ENCODE peak calls at places on chromosomes 11 and 22, in four cellular contexts. I, Y, P and F are unnamed samples. For H3K36me3, the result is how much of the 10 kb centered on the place peaks cover.

GRCh38 chr22:30949934-30950660 is 18.5 kb downstream of the MORC2 start:
- DNase-seq in Y (no peak), P (no peak), I (no peak), F (no peak)

GRCh38 chr11:125980421-125980820 is 34.6 kb downstream of the VSIG10L2 start:
- DNase-seq in Y (no peak), I (no peak), P (no peak), F (no peak)

GRCh38 chr11:129703846-129704245 is 111.8 kb upstream of the TMEM45B start:
- DNase-seq in Y (no peak), P (no peak), I (no peak), F (no peak)

GRCh38 chr11:111935331-111936044 is 1.7 kb upstream of the DIXDC1 start:
- DNase-seq in I (no peak), Y (no peak), P (no peak), F (no peak)

GRCh38 chr11:104968365-104968855 is at the start of gene CASP4:
- DNase-seq in P (peak), I (no peak), Y (no peak), F (no peak)

GRCh38 chr11:55942785-55943392 is 6.7 kb upstream of the OR5I1 start:
- DNase-seq in Y (no peak), P (no peak), I (no peak), F (no peak)

GRCh38 chr11:113655771-113656170 is 50.3 kb downstream of the TMPRSS5 start:
- DNase-seq in I (no peak), P (no peak), Y (no peak), F (no peak)

GRCh38 chr11:104164028-104164520 is at the start of gene PDGFD:
- DNase-seq in P (peak), Y (peak), I (peak), F (peak)

GRCh38 chr11:115206365-115207022 is 297.7 kb downstream of the CADM1 start:
- DNase-seq in P (no peak), Y (no peak), I (no peak), F (no peak)

GRCh38 chr11:44870615-44871176 is 80.0 kb downstream of the TP53I11 start:
- DNase-seq in Y (no peak), P (no peak), I (no peak), F (no peak)

GRCh38 chr11:129230006-129230405 is 37.9 kb upstream of the ARHGAP32 start:
- DNase-seq in I (no peak), Y (no peak), P (no peak), F (no peak)

GRCh38 chr11:66336234-66337102 is at the start of gene RIN1:
- DNase-seq in P (no peak), I (peak), Y (peak), F (no peak)

GRCh38 chr22:29147241-29147919 is 58.3 kb upstream of the EMID1 start:
- DNase-seq in I (peak), Y (peak), P (no peak), F (no peak)

GRCh38 chr11:72582206-72583176 is 91.7 kb downstream of the PDE2A start:
- DNase-seq in Y (peak), I (peak), P (no peak), F (no peak)
- H3K27ac ChIP-seq in Y (no peak), I (no peak), P (no peak), F (no peak)

GRCh38 chr22:41445171-41446056 is 1.2 kb downstream of the TOB2 start:
- DNase-seq in I (no peak), P (peak), Y (peak), F (peak)

GRCh38 chr22:41446057-41446501 is 522 bp downstream of the TOB2 start:
- DNase-seq in I (no peak), P (peak), Y (peak), F (peak)

GRCh38 chr22:41446639-41447434 is at the start of gene TOB2:
- DNase-seq in P (peak), I (peak), Y (peak), F (peak)

GRCh38 chr22:41442240-41442792 is 4.3 kb downstream of the TOB2 start:
- DNase-seq in I (no peak), P (no peak), Y (no peak), F (no peak)

GRCh38 chr22:41444360-41445170 is 2.0 kb downstream of the TOB2 start:
- DNase-seq in Y (peak), I (peak), P (peak), F (peak)
- H3K36me3 ChIP-seq in Y (under half), I (under half), P (under half), F (under half)

GRCh38 chr11:131914299-131914902 is 544.0 kb downstream of the NTM start:
- DNase-seq in I (no peak), P (no peak), Y (no peak), F (no peak)

GRCh38 chr11:131916633-131917032 is 546.2 kb downstream of the NTM start:
- DNase-seq in Y (no peak), P (no peak), I (no peak), F (no peak)

GRCh38 chr11:131910491-131911387 is 540.3 kb downstream of the NTM start:
- DNase-seq in Y (no peak), P (no peak), I (no peak), F (no peak)

GRCh38 chr11:131912127-131912526 is 541.7 kb downstream of the NTM start:
- DNase-seq in P (no peak), Y (no peak), I (no peak), F (no peak)

GRCh38 chr11:131913267-131913666 is 542.9 kb downstream of the NTM start:
- DNase-seq in Y (no peak), I (no peak), P (no peak), F (no peak)
- H3K27ac ChIP-seq in Y (no peak), I (no peak), P (no peak), F (no peak)

DNA sequence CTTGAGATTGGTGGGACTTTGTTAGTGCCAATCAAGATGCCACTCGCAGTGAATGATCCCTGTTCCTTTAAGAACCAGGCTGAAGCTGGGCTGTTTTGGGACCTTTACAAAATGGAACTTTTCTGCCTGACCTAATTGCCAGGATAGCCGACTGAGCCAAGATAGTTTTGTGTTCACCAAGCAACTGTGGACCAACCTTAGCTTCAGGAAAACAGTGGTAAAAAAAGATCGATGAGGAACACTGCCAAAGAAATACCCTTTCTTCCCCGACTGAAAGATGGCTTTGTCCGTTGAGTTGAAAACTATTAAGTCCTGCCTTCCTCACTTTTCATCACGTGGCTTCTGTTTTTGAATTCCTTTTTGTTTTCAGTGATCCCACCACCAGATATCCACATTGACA is 157.9 kb upstream of the SORL1-AS1 start:
- DNase-seq in P (no peak), Y (no peak), I (no peak), F (no peak)
- H3K36me3 ChIP-seq in P (under half), Y (under half), I (under half), F (under half)

DNA sequence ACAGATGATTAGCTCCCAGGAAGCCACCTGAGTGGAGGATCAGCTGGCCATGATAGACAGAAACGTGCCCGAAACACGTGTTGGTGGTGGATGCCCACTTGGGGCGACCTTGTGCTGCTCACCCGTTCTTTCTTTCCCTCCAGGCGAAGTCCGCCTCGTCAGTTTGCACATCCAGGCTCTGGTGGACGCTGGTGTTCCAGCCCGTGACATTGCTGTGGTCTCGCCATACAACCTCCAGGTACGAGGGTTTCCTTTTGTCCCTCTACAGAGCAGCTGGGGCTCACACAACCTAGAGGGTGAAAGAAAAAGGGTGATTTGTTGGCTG is 30.6 kb downstream of the IGHMBP2 start:
- DNase-seq in Y (no peak), P (no peak), I (no peak), F (no peak)
- H3K27ac ChIP-seq in Y (no peak), P (no peak), I (no peak), F (no peak)

DNA sequence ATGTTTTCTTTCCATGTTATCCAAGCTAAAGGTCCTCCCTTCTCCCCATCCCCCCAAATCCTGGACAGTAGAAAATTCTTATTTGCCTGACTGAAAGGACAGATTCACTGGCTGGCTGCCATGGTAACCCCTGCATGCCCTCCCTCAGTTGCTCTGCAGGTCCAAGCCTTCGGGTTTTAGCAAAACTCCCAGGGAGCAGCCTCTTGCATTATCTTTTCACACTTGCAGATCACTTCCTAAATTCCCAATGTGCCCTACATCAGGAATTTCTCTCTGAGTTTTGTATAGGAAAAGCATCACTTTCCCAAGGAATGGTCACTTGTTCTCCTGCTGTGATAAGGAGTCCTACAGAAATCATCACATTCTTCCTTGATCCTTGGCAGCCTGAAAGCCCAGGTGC is 75.0 kb upstream of the TENM4 start:
- DNase-seq in Y (no peak), I (no peak), P (no peak), F (no peak)
- H3K36me3 ChIP-seq in Y (under half), I (under half), P (under half), F (under half)